ENCODE peak calls at places on chromosome 19, in eight cellular contexts. F is RWPE1; V is K562; L is neural crest cell; O is SK-N-SH; Y is NCI-H1048; W is stimulated activated CD8-positive, alpha-beta memory T cell treated with anti-CD3 and anti-CD28 coated beads, Interleukin-4, amount 100 ng/mL, for 4 hours; D is NCI-H510A. R is an unnamed sample.
A peak's percentile ranks its signal among the peaks of the same experiment; 100 is the strongest.

GRCh38 chr19:1417145-1417544 is 9.8 kb downstream of the DAZAP1 start:
- DNase-seq in D (no peak), F (no peak), L (no peak), Y (no peak), V (no peak), O (no peak), W (no peak), R (no peak)

GRCh38 chr19:6273701-6274601 is 5.8 kb downstream of the MLLT1 start:
- DNase-seq in W (no peak), V (peak; percentile 37), O (peak; percentile 74), F (peak; percentile 86), L (no peak), Y (no peak), D (no peak), R (peak; percentile 32)

GRCh38 chr19:38056646-38057045 is 149.6 kb downstream of the SIPA1L3 start:
- DNase-seq in D (no peak), Y (no peak), W (no peak), F (no peak), V (no peak), O (no peak), L (no peak), R (no peak)

GRCh38 chr19:6489278-6490061 is 7.9 kb upstream of the DENND1C start:
- DNase-seq in F (no peak), D (no peak), L (no peak), W (no peak), Y (no peak), O (no peak), V (no peak), R (no peak)

GRCh38 chr19:28878862-28879566 is 333.9 kb downstream of the UQCRFS1 start:
- DNase-seq in L (peak; percentile 68), F (peak; percentile 35), W (peak; percentile 26), D (peak; percentile 9), O (peak; percentile 62), Y (peak; percentile 30), V (peak; percentile 66), R (peak; percentile 19)

GRCh38 chr19:49771674-49772139 is 4.9 kb downstream of the AP2A1 start:
- DNase-seq in Y (no peak), L (no peak), D (no peak), W (no peak), O (no peak), F (no peak), V (no peak), R (peak; percentile 18)

GRCh38 chr19:19627716-19628498 is at the start of gene LPAR2:
- DNase-seq in W (peak; percentile 52), O (peak; percentile 96), D (peak; percentile 90), Y (peak; percentile 33), F (peak; percentile 90), V (no peak), L (peak; percentile 43), R (no peak)

GRCh38 chr19:19750131-19750841 is 17.4 kb upstream of the ZNF14 start:
- DNase-seq in L (no peak), W (no peak), Y (no peak), F (no peak), D (no peak), V (peak; percentile 4), O (no peak), R (no peak)

GRCh38 chr19:31548941-31549340 is 199.7 kb upstream of the TSHZ3 start:
- DNase-seq in F (no peak), Y (no peak), D (no peak), O (no peak), V (peak; percentile 14), L (no peak), W (no peak), R (no peak)

GRCh38 chr19:19488041-19488874 is 27.1 kb downstream of the TSSK6 start:
- DNase-seq in D (no peak), O (peak; percentile 67), Y (no peak), W (no peak), L (no peak), F (no peak), V (peak; percentile 63), R (no peak)

GRCh38 chr19:8044018-8044417 is 8.5 kb upstream of the CCL25 start:
- DNase-seq in O (no peak), D (no peak), W (no peak), V (no peak), L (no peak), F (no peak), Y (no peak), R (no peak)